ENCODE peak calls at places on chromosomes 4 and X, in four cellular contexts. O, P, G and U are unnamed samples.

GRCh38 chr4:82984459-82984858 is 26.2 kb downstream of the LIN54 start:
- DNase-seq in G (peak), P (peak), O (peak), U (no peak)

GRCh38 chr4:154078504-154079350 is 289.8 kb upstream of the SFRP2 start:
- DNase-seq in G (no peak), O (no peak), P (no peak), U (no peak)

GRCh38 chr4:52648836-52649235 is 10.3 kb downstream of the USP46 start:
- DNase-seq in P (no peak), O (no peak), G (no peak), U (no peak)

GRCh38 chr4:48255130-48255958 is 14.3 kb downstream of the TEC start:
- DNase-seq in G (peak), O (no peak), P (peak), U (no peak)

GRCh38 chr4:5510506-5510905 is 197.9 kb downstream of the EVC2 start:
- DNase-seq in O (no peak), P (no peak), G (no peak), U (no peak)

GRCh38 chrX:133859860-133860259 is 125.5 kb downstream of the GPC3 start:
- DNase-seq in O (peak), P (no peak), G (no peak), U (no peak)

GRCh38 chr4:22668301-22668700 is 24.4 kb upstream of the GBA3 start:
- DNase-seq in O (peak), G (no peak), P (no peak), U (no peak)

GRCh38 chr4:15343000-15343399 is 84.8 kb upstream of the C1QTNF7 start:
- DNase-seq in G (no peak), O (no peak), P (no peak), U (no peak)

GRCh38 chr4:2913168-2913567 is 50.0 kb downstream of the NOP14 start:
- DNase-seq in G (no peak), O (no peak), P (no peak), U (no peak)

GRCh38 chrX:105210258-105210657 is 10.2 kb downstream of the TEX13A start:
- DNase-seq in P (no peak), G (no peak), O (no peak), U (no peak)

GRCh38 chrX:45515262-45516215 is 314.9 kb upstream of the DIPK2B start:
- DNase-seq in G (peak), O (peak), P (peak), U (no peak)

GRCh38 chrX:151816914-151817313 is 82.4 kb downstream of the CNGA2 start:
- DNase-seq in G (no peak), O (no peak), P (no peak), U (no peak)

GRCh38 chrX:66914082-66914481 is 275.2 kb upstream of the EDA2R start:
- DNase-seq in P (peak), G (no peak), O (no peak), U (no peak)

GRCh38 chrX:140141444-140142029 is 176.2 kb upstream of the CXorf66 start:
- DNase-seq in P (peak), O (peak), G (peak), U (no peak)

GRCh38 chr4:129852434-129852833 is 756.5 kb downstream of the C4orf33 start:
- DNase-seq in G (no peak), O (no peak), P (no peak), U (no peak)

GRCh38 chr4:2009651-2010233 is 968 bp upstream of the NELFA start:
- DNase-seq in P (peak), G (peak), O (peak), U (no peak)

GRCh38 chr4:121072836-121073362 is 564 bp upstream of the NDNF start:
- DNase-seq in P (no peak), G (no peak), O (no peak), U (no peak)

GRCh38 chr4:122716825-122717448 is 15.6 kb upstream of the BBS12 start:
- DNase-seq in O (peak), P (peak), G (peak), U (no peak)

GRCh38 chrX:43350935-43351334 is 305.2 kb upstream of the MAOA start:
- DNase-seq in G (no peak), O (no peak), P (no peak), U (no peak)

GRCh38 chr4:80335554-80336358 is at the start of gene CFAP299:
- DNase-seq in P (peak), O (peak), G (peak), U (peak)

GRCh38 chr4:39616651-39617050 is 22.0 kb downstream of the SMIM14 start:
- DNase-seq in O (no peak), P (no peak), G (no peak), U (no peak)

GRCh38 chr4:15479913-15480185 is 10.2 kb downstream of the CC2D2A start:
- DNase-seq in G (no peak), O (peak), P (no peak), U (no peak)

GRCh38 chr4:6362243-6362885 is 92.7 kb downstream of the WFS1 start:
- DNase-seq in G (no peak), O (no peak), P (peak), U (no peak)

GRCh38 chrX:22063284-22063683 is 31.2 kb downstream of the PHEX start:
- DNase-seq in G (peak), O (no peak), P (no peak), U (no peak)

GRCh38 chr4:8857682-8858187 is 13.9 kb downstream of the HMX1 start:
- DNase-seq in P (no peak), O (no peak), G (no peak), U (peak)

GRCh38 chr4:171118091-171118490 is 695.1 kb upstream of the GALNTL6 start:
- DNase-seq in G (no peak), P (no peak), O (no peak), U (no peak)

GRCh38 chrX:53188763-53189162 is 36.2 kb downstream of the KDM5C start:
- DNase-seq in G (no peak), P (no peak), O (peak), U (no peak)

GRCh38 chrX:37291924-37292323 is 57.2 kb upstream of the PRRG1 start:
- DNase-seq in G (no peak), O (no peak), P (no peak), U (no peak)

GRCh38 chr4:87949961-87950360 is 25.6 kb upstream of the SPP1 start:
- DNase-seq in P (peak), G (no peak), O (peak), U (no peak)

GRCh38 chr4:107278791-107279481 is 242.8 kb upstream of the DKK2 start:
- DNase-seq in G (no peak), O (peak), P (no peak), U (no peak)

GRCh38 chr4:96955226-96955625 is 1115.3 kb downstream of the PDHA2 start:
- DNase-seq in P (no peak), O (no peak), G (no peak), U (no peak)

GRCh38 chr4:175656615-175657014 is 155.4 kb downstream of the GPM6A start:
- DNase-seq in O (no peak), G (no peak), P (no peak), U (no peak)

GRCh38 chrX:154712781-154713391 is 38.0 kb downstream of the GAB3 start:
- DNase-seq in O (peak), P (no peak), G (no peak), U (no peak)

GRCh38 chr4:119118397-119118796 is 17.2 kb upstream of the MYOZ2 start:
- DNase-seq in O (no peak), P (no peak), G (no peak), U (no peak)

GRCh38 chrX:76183289-76184057 is 10.6 kb downstream of the PBDC1 start:
- DNase-seq in P (no peak), G (no peak), O (peak), U (no peak)

GRCh38 chrX:8323356-8323755 is 141.3 kb upstream of the VCX3B start:
- DNase-seq in G (no peak), O (no peak), P (peak), U (no peak)

GRCh38 chrX:77733342-77733741 is 52.7 kb downstream of the ATRX start:
- DNase-seq in G (no peak), O (no peak), P (no peak), U (no peak)

GRCh38 chr4:182258441-182259031 is 15.3 kb downstream of the TENM3 start:
- DNase-seq in P (no peak), O (no peak), G (no peak), U (no peak)

GRCh38 chr4:40515398-40516293 is 114.0 kb downstream of the RBM47 start:
- DNase-seq in P (peak), G (peak), O (no peak), U (no peak)

GRCh38 chrX:41526268-41526667 is 79.1 kb downstream of the NYX start:
- DNase-seq in O (no peak), G (no peak), P (no peak), U (no peak)

GRCh38 chrX:16765618-16766017 is 20.6 kb upstream of the TXLNG start:
- DNase-seq in O (no peak), G (no peak), P (no peak), U (no peak)
- TF ChIP-seq MAFK in O (no peak), G (no peak), P (peak), U (no peak)

GRCh38 chr4:152462047-152462446 is 73.8 kb downstream of the FBXW7 start:
- DNase-seq in P (no peak), O (no peak), G (no peak), U (no peak)

GRCh38 chr4:152460488-152460887 is 75.4 kb downstream of the FBXW7 start:
- DNase-seq in P (peak), G (no peak), O (peak), U (no peak)

GRCh38 chr4:152458801-152459302 is 77.0 kb downstream of the FBXW7 start:
- DNase-seq in O (peak), P (no peak), G (no peak), U (no peak)

GRCh38 chr4:152456609-152457008 is 79.3 kb downstream of the FBXW7 start:
- DNase-seq in G (no peak), O (peak), P (no peak), U (no peak)

GRCh38 chr4:152459326-152459725 is 76.6 kb downstream of the FBXW7 start:
- DNase-seq in G (no peak), O (no peak), P (no peak), U (no peak)
- TF ChIP-seq MAFK in G (no peak), O (no peak), P (no peak), U (no peak)

DNA sequence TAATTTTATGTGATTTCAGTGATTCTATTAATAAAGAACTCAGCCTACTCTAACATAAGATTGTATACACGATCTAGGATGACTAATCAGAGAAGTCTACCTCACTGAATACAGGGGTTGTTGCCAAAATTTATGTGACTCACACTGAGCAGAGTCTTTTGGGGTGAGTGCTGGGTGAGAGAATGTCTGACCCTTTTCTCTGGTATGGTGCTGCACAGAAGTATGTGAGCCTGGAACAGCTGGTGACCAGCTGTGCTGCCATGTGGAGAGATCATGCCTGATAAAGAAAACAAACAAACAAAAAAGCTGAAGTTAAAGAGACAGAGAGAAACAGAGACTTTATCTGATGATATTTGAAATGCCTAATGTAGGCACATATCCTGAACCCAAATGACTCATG is 618.1 kb upstream of the GRIA3 start:
- DNase-seq in O (peak), G (no peak), P (peak), U (no peak)
- TF ChIP-seq MAFK in O (no peak), G (no peak), P (no peak), U (no peak)

GRCh38 chrX:114800719-114801118 is 216.7 kb downstream of the IL13RA2 start:
- DNase-seq in P (peak), O (peak), G (peak), U (no peak)
- TF ChIP-seq MAFK in P (peak), O (no peak), G (peak), U (no peak)

DNA sequence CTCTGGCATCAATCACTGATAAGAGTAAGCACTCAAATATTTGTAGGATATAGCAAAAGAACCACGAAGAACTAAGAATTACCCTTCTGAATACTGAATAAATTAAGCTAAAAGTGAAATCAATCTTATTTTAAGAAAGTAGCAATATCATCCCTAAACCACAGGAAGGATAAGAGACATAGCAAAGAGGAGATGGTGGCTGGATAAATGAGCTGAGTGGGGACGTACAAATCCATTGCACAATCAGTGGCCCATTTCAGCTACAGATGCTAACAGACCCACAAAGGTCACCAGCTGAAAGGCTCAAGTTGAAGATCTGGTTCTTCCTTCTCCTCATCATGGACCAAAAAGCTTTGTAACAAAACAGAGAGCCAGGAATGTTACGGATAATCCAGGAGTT is 77.1 kb downstream of the SLC9A7 start:
- DNase-seq in G (no peak), P (no peak), O (peak), U (no peak)
- TF ChIP-seq MAFK in G (no peak), P (no peak), O (no peak), U (no peak)